ENCODE peak calls at places on chromosomes 6 and 20, in four cellular contexts. M, B, W and J are unnamed samples. For H3K4me1, the result is how much of the 10 kb centered on the place peaks cover.

GRCh38 chr6:124953808-124954207 is 8.4 kb upstream of the RNF217 start:
- DNase-seq in M (no peak), B (no peak), W (no peak), J (no peak)

GRCh38 chr6:170470673-170471072 is 82.4 kb downstream of the PSMB1 start:
- DNase-seq in M (peak), B (no peak), W (no peak), J (no peak)

GRCh38 chr6:161273356-161273751 is 507 bp downstream of the AGPAT4 start:
- DNase-seq in M (peak), B (no peak), W (no peak), J (peak)

GRCh38 chr6:144898741-144899140 is 613.6 kb downstream of the UTRN start:
- DNase-seq in M (no peak), B (no peak), W (no peak), J (no peak)

GRCh38 chr6:21384211-21384610 is 209.3 kb upstream of the SOX4 start:
- DNase-seq in M (no peak), B (no peak), W (no peak), J (no peak)

GRCh38 chr20:26276811-26277210 is 580.2 kb upstream of the ZNF337 start:
- DNase-seq in M (no peak), B (no peak), W (no peak), J (no peak)

GRCh38 chr6:30881987-30882763 is 2.1 kb upstream of the DDR1 start:
- DNase-seq in M (peak), B (no peak), W (no peak), J (no peak)

GRCh38 chr6:158799051-158799792 is 19.9 kb downstream of the EZR start:
- DNase-seq in M (peak), B (no peak), W (no peak), J (peak)

GRCh38 chr6:26032387-26033131 is 54.7 kb upstream of the HFE start:
- DNase-seq in M (peak), B (peak), W (no peak), J (peak)

GRCh38 chr20:49318430-49319203 is 40.8 kb upstream of the ZNFX1 start:
- DNase-seq in M (no peak), B (no peak), W (no peak), J (no peak)

DNA sequence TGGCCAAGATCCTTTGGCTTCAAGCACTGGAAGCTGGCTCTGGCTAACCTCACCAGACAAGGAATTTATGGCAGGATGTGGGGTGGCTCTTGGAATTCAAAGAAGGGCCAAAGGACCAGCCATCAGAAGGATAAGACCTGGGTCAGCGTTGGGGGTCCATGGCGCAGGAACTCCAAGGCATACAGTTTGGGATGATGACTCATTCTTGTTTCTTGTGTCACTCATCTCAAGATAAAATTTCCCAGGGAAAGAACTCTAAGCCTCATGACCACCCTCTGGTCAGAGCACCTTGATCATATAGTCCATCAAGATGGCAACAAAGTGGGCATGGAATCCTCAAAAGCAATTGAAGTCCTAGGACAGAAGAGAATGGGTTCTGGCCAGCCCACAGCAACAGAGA is 4.8 kb downstream of the ZBTB9 start:
- DNase-seq in M (no peak), B (no peak), W (no peak), J (no peak)
- TF ChIP-seq FOS in M (no peak), B (no peak), W (no peak), J (no peak)

GRCh38 chr20:50758469-50758868 is 27.1 kb downstream of the PARD6B start:
- DNase-seq in M (peak), B (no peak), W (no peak), J (no peak)

GRCh38 chr20:50758992-50759391 is 27.6 kb downstream of the PARD6B start:
- DNase-seq in M (no peak), B (no peak), W (no peak), J (no peak)

GRCh38 chr20:50759678-50760077 is 28.3 kb downstream of the PARD6B start:
- DNase-seq in M (no peak), B (no peak), W (no peak), J (no peak)

GRCh38 chr20:50762435-50763201 is 31.2 kb downstream of the PARD6B start:
- DNase-seq in M (peak), B (no peak), W (no peak), J (no peak)

GRCh38 chr20:50762045-50762422 is 30.7 kb downstream of the PARD6B start:
- DNase-seq in M (peak), B (no peak), W (no peak), J (no peak)
- H3K4me1 ChIP-seq in M (under half), B (under half), W (under half), J (under half)

GRCh38 chr6:1841131-1841530 is 231.4 kb downstream of the FOXC1 start:
- DNase-seq in M (peak), B (no peak), W (no peak), J (no peak)
- H2AFZ ChIP-seq in M (no peak), B (no peak), W (no peak), J (no peak)

GRCh38 chr6:17035257-17035757 is 66.5 kb upstream of the STMND1 start:
- DNase-seq in M (no peak), B (no peak), W (no peak), J (no peak)
- TF ChIP-seq FOS in M (no peak), B (no peak), W (no peak), J (no peak)

GRCh38 chr6:15331629-15332241 is 85.9 kb downstream of the JARID2 start:
- DNase-seq in M (no peak), B (no peak), W (no peak), J (no peak)

GRCh38 chr6:15331143-15331542 is 85.3 kb downstream of the JARID2 start:
- DNase-seq in M (no peak), B (no peak), W (no peak), J (no peak)

GRCh38 chr6:15332441-15332840 is 86.6 kb downstream of the JARID2 start:
- DNase-seq in M (peak), B (no peak), W (no peak), J (no peak)

GRCh38 chr6:15329154-15329781 is 83.4 kb downstream of the JARID2 start:
- DNase-seq in M (peak), B (no peak), W (no peak), J (no peak)

DNA sequence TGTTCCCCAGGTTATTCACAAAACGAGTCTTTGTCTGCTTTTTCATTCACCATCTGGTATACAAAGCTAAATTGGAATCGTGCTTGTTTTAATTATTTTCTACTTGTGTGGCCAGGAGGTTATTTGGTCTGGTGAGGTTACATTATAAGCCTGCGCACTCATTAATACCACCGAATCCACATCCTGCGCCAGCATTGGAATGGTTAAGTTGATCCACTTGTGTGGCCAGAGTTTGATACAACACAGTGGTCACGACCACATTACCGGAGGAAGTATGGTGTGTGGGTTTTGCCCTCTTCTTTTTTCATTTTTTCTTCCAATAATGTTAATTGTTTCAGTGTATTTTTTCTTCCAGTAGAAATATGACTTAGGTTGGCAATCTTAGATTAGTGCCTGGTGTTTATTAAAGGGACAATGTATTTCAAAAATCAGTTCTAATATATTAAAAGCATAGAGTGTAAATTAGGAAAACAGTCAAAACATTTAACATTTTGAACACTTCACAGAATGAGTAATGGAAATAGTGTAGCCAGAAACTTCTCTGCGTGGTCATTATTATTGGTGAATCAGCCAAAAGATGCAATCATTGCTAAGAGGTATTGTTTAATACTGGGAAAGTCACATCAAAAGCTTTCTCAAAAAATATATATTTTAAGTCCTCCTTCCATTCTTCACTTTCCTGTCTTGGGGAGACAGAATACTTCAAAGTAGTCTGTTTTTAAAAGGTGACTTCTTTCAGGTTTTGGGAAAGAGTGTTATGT is 84.5 kb downstream of the JARID2 start:
- DNase-seq in M (peak), B (no peak), W (no peak), J (peak)
- H3K4me1 ChIP-seq in M (under half), B (half or more), W (under half), J (under half)

DNA sequence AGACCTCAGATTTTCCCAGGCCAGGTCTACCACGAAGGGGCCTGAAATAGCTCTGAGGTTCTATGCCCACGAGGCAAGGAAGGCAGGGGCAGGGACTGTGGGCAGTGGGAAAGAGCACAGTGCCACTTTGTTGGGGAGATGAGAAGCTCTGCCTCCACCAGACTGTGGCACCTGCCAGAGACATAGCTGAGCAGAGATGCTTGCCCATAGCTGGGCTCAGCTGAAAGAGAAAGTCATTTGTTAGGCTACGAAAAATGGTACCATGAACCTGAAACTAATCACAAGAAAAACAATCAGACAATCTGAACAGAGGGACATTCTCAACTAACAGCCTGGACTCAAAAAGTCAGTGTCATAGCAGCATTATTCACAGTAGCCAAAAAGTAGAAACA is 32.9 kb upstream of the TCP11 start:
- DNase-seq in M (no peak), B (no peak), W (no peak), J (no peak)
- H2AFZ ChIP-seq in M (peak), B (no peak), W (no peak), J (no peak)

GRCh38 chr6:137095651-137096238 is 51.0 kb upstream of the IL20RA start:
- DNase-seq in M (no peak), B (peak), W (no peak), J (no peak)
- TF ChIP-seq FOS in M (no peak), B (no peak), W (no peak), J (no peak)

GRCh38 chr6:16748028-16748319 is 13.3 kb downstream of the ATXN1 start:
- DNase-seq in M (no peak), B (no peak), W (no peak), J (no peak)
- H3K4me1 ChIP-seq in M (under half), B (under half), W (under half), J (under half)

GRCh38 chr6:49606696-49607390 is 29.8 kb downstream of the RHAG start:
- DNase-seq in M (peak), B (peak), W (peak), J (peak)
- H2AFZ ChIP-seq in M (no peak), B (no peak), W (no peak), J (peak)

GRCh38 chr20:46715292-46715756 is 5.9 kb downstream of the SLC2A10 start:
- DNase-seq in M (peak), B (no peak), W (no peak), J (no peak)
- TF ChIP-seq FOS in M (no peak), B (no peak), W (no peak), J (no peak)